ENCODE peak calls at places on chromosomes 11 and 22, in four cellular contexts. M is HepG2, J is GM12878, K is H1. P is an unnamed sample.
A peak's percentile ranks its signal among the peaks of the same experiment; 100 is the strongest.

GRCh38 chr11:67998150-67999045 is 5.5 kb downstream of the UNC93B1 start:
- DNase-seq in J (no peak), M (no peak), K (no peak), P (no peak)

GRCh38 chr11:31493235-31493634 is 16.2 kb downstream of the IMMP1L start:
- DNase-seq in J (no peak), M (no peak), K (no peak), P (no peak)

GRCh38 chr11:11243790-11244469 is 109.1 kb downstream of the CSNK2A3 start:
- DNase-seq in K (no peak), J (no peak), M (no peak), P (peak; percentile 49)

GRCh38 chr11:126348806-126349582 is 6.5 kb upstream of the ST3GAL4 start:
- DNase-seq in K (no peak), M (no peak), J (no peak), P (no peak)

GRCh38 chr11:32454993-32455392 is 19.7 kb upstream of the WT1 start:
- DNase-seq in J (no peak), M (no peak), K (no peak), P (no peak)

GRCh38 chr11:114285599-114285998 is 10.6 kb upstream of the NNMT start:
- DNase-seq in K (no peak), J (no peak), M (no peak), P (no peak)

GRCh38 chr11:2432628-2433071 is 11.7 kb downstream of the TRPM5 start:
- DNase-seq in K (no peak), M (no peak), J (no peak), P (no peak)

GRCh38 chr11:118476676-118477075 is 40.4 kb downstream of the KMT2A start:
- DNase-seq in J (no peak), K (no peak), M (no peak), P (no peak)

GRCh38 chr22:42433754-42434153 is 1.6 kb upstream of the NFAM1 start:
- DNase-seq in J (no peak), K (no peak), M (no peak), P (no peak)

GRCh38 chr22:49730656-49731055 is 97.0 kb downstream of the BRD1 start:
- DNase-seq in K (no peak), J (no peak), M (no peak), P (no peak)

GRCh38 chr22:37514526-37515051 is 4.6 kb downstream of the CARD10 start:
- DNase-seq in J (no peak), K (no peak), M (no peak), P (no peak)

GRCh38 chr11:45250035-45250693 is 36.0 kb downstream of the SYT13 start:
- DNase-seq in J (peak; percentile 38), K (no peak), M (no peak), P (no peak)

GRCh38 chr11:13480198-13480597 is 15.6 kb downstream of the PTH start:
- DNase-seq in J (no peak), M (peak; percentile 62), K (no peak), P (no peak)
- TF ChIP-seq SUZ12 in J (no peak), M (no peak), K (no peak), P (no peak)

GRCh38 chr11:120781486-120782120 is 242.3 kb upstream of the TBCEL start:
- DNase-seq in K (no peak), J (no peak), M (no peak), P (no peak)
- TF ChIP-seq SP1 in K (no peak), J (no peak), M (no peak), P (no peak)

DNA sequence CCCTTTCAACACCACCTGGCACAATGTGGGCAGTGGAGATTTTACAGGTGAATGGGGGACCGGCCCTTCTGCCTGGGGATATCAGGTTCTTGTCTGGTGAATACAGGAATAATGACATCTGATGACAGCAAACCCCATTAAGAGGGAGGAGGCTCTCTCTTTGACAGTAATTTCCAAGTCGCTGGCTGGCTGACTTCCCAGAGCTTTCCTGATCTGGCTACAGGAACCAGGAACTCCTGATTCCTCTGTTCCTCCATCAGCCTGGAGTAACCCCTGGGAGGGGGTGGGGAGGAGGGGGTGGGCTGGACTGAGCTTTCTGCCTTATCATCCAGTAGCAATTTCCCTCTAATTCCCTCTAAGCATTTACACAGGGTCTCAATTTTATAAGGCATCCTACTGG is 3.7 kb upstream of the MIEF1 start:
- DNase-seq in J (no peak), M (no peak), K (no peak), P (no peak)
- TF ChIP-seq SUZ12 in J (no peak), M (no peak), K (no peak), P (no peak)

DNA sequence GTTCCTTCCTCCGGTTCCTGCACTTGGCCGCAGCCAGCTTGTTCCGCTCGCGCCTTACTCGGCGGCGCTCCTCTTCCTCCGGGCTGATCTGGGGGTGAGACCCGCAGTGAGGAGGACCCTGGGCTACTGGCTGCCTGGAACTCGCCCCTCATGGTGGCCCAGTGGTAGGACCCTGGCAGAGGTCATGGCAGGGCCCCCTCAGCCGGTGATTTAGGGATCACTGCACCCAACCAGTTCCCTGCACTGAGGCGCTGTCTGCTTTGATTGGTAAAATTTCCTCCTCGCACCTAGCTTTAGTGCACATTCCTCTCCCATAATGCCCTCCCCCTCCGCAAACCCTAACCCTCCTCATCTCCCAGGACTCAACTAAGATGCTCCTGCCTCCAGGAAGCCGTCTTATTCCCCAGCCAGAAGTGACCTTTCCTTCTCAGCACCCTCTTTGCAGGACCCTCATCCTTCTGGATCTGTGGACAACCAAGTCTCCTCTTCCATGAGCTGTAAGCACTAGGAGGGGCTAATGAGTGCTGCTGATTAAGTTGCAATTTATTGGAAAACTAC is 3.6 kb downstream of the CCDC85B start:
- DNase-seq in K (no peak), J (no peak), M (no peak), P (no peak)
- TF ChIP-seq SP1 in K (no peak), J (no peak), M (no peak), P (no peak)

GRCh38 chr11:124440608-124441007 is 4.9 kb downstream of the OR8B8 start:
- DNase-seq in K (no peak), M (no peak), J (no peak), P (no peak)

GRCh38 chr11:124442847-124443246 is 2.6 kb downstream of the OR8B8 start:
- DNase-seq in K (no peak), J (no peak), M (no peak), P (no peak)

GRCh38 chr11:124441519-124441918 is 4.0 kb downstream of the OR8B8 start:
- DNase-seq in K (no peak), J (no peak), M (no peak), P (no peak)

GRCh38 chr11:124441081-124441480 is 4.4 kb downstream of the OR8B8 start:
- DNase-seq in J (no peak), K (no peak), M (no peak), P (no peak)

GRCh38 chr11:124442442-124442841 is 3.1 kb downstream of the OR8B8 start:
- DNase-seq in K (no peak), M (no peak), J (no peak), P (no peak)
- TF ChIP-seq SUZ12 in K (no peak), M (no peak), J (no peak), P (no peak)

GRCh38 chr11:5274340-5274739 is 4.6 kb upstream of the HBE1 start:
- DNase-seq in M (no peak), K (no peak), J (no peak), P (no peak)
- TF ChIP-seq SP1 in M (no peak), K (no peak), J (no peak), P (no peak)

P was measured in HEK293T.